ENCODE peak calls at places on chromosomes 11 and 22, in four cellular contexts. M, P, K and T are unnamed samples.

GRCh38 chr22:23772315-23773246 is at the start of gene MMP11:
- DNase-seq in M (peak; percentile 83), P (no peak), K (no peak), T (peak; percentile 68)

GRCh38 chr11:68539370-68539769 is 78.8 kb downstream of the PPP6R3 start:
- DNase-seq in M (no peak), P (no peak), K (no peak), T (no peak)

GRCh38 chr22:35154937-35155387 is 89.0 kb downstream of the ISX start:
- DNase-seq in M (peak; percentile 57), P (peak; percentile 39), K (no peak), T (peak; percentile 44)

GRCh38 chr11:44883277-44883676 is 67.4 kb downstream of the TP53I11 start:
- DNase-seq in M (no peak), P (no peak), K (no peak), T (no peak)

GRCh38 chr22:26522592-26522991 is 10.3 kb upstream of the TFIP11 start:
- DNase-seq in M (no peak), P (no peak), K (no peak), T (no peak)

GRCh38 chr11:44957051-44957515 is 6.4 kb upstream of the TP53I11 start:
- DNase-seq in M (no peak), P (no peak), K (no peak), T (no peak)

GRCh38 chr11:106379712-106380111 is 302.2 kb downstream of the AASDHPPT start:
- DNase-seq in M (no peak), P (no peak), K (no peak), T (no peak)

GRCh38 chr22:43880743-43881055 is 11.1 kb downstream of the PNPLA5 start:
- DNase-seq in M (no peak), P (no peak), K (no peak), T (no peak)

GRCh38 chr11:74749127-74749964 is 697 bp downstream of the RNF169 start:
- DNase-seq in M (peak; percentile 72), P (peak; percentile 65), K (no peak), T (peak; percentile 62)

GRCh38 chr11:64094463-64095223 is 58.9 kb downstream of the FLRT1 start:
- DNase-seq in M (peak; percentile 58), P (peak; percentile 79), K (no peak), T (no peak)

GRCh38 chr11:75268626-75269366 is 28.2 kb downstream of the TPBGL start:
- DNase-seq in M (no peak), P (no peak), K (no peak), T (no peak)

GRCh38 chr11:68970921-68971636 is 9.7 kb downstream of the MRGPRD start:
- DNase-seq in M (no peak), P (no peak), K (no peak), T (no peak)

GRCh38 chr11:64924910-64925284 is 408 bp downstream of the PPP2R5B start:
- DNase-seq in M (no peak), P (no peak), K (no peak), T (no peak)

GRCh38 chr22:35631597-35631996 is 14.5 kb upstream of the MB start:
- DNase-seq in M (peak; percentile 41), P (peak; percentile 58), K (no peak), T (peak; percentile 37)

GRCh38 chr11:43989162-43989961 is 46.9 kb downstream of the C11orf96 start:
- DNase-seq in M (no peak), P (no peak), K (no peak), T (no peak)

GRCh38 chr11:108206171-108206570 is 16.3 kb downstream of the NPAT start:
- DNase-seq in M (no peak), P (no peak), K (no peak), T (no peak)

GRCh38 chr22:43277091-43277490 is 66.1 kb downstream of the SCUBE1 start:
- DNase-seq in M (no peak), P (no peak), K (no peak), T (no peak)

GRCh38 chr11:96110302-96110701 is 186.4 kb upstream of the MTMR2 start:
- DNase-seq in M (no peak), P (no peak), K (no peak), T (no peak)

GRCh38 chr11:86515297-86516094 is 140.8 kb downstream of the CCDC81 start:
- DNase-seq in M (no peak), P (no peak), K (no peak), T (no peak)

GRCh38 chr11:35389897-35390462 is 29.4 kb downstream of the SLC1A2 start:
- DNase-seq in M (no peak), P (no peak), K (peak; percentile 17), T (no peak)

GRCh38 chr11:85590848-85591483 is 36.2 kb downstream of the DLG2 start:
- DNase-seq in M (peak; percentile 11), P (no peak), K (no peak), T (no peak)

GRCh38 chr22:50191041-50191740 is 5.5 kb downstream of the TRABD start:
- DNase-seq in M (no peak), P (peak; percentile 95), K (peak; percentile 85), T (no peak)

GRCh38 chr11:70688142-70688541 is 289.8 kb downstream of the CTTN start:
- DNase-seq in M (no peak), P (no peak), K (no peak), T (no peak)

GRCh38 chr22:36405221-36405631 is 17.5 kb upstream of the MYH9 start:
- DNase-seq in M (no peak), P (peak; percentile 93), K (no peak), T (no peak)

GRCh38 chr11:79472736-79473536 is 32.1 kb upstream of the TENM4 start:
- DNase-seq in M (no peak), P (no peak), K (no peak), T (no peak)

DNA sequence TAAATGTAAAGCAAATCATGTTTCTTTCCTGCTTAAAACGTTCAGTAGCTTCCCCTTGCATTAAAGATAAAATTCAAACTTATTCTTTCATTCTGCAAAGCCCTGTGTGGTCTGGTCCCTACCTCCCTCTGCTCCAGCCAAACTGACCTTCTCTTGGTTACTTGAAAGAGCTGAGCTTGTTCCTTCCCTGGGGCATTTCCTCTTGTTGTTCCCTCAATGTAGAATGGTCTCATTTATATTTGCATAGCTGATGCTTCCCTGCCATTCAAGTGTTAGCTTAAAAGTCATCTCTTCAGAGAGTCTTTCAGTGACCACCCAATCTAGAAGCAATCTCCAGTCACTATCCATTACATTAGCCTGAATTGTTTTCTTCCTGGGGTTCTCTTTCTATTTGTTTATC is 1618.5 kb upstream of the TENM4 start:
- DNase-seq in M (no peak), P (no peak), K (no peak), T (no peak)
- TF ChIP-seq SPI1 in M (no peak), P (no peak), K (no peak), T (no peak)

GRCh38 chr11:76674517-76675400 is 4.2 kb upstream of the LRRC32 start:
- DNase-seq in M (no peak), P (no peak), K (peak; percentile 59), T (no peak)
- TF ChIP-seq SPI1 in M (no peak), P (no peak), K (no peak), T (no peak)

DNA sequence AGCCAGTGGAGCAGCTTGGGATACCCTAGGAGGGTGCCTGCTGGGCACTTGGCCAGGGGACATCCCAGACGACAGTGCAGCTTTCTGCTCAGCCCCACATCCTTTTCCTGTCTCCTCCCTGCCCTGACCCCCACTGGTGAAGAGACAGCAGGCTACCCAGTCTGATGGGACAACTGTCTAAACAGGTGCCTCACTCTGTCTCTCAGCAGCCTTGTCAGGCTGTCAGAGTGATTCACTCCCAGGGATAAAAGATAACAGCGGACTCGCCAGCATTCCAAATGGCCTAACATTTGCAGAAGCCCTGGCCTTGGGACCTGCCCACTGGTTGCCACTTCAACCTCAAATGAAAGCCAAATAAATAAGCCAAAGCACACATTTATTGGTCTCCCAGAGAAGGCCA is 318.6 kb upstream of the PLET1 start:
- DNase-seq in M (no peak), P (no peak), K (no peak), T (no peak)
- TF ChIP-seq SPI1 in M (no peak), P (no peak), K (no peak), T (no peak)

GRCh38 chr11:118224512-118225180 is at the start of gene JAML:
- DNase-seq in M (no peak), P (peak; percentile 87), K (no peak), T (no peak)
- TF ChIP-seq SPI1 in M (no peak), P (no peak), K (no peak), T (no peak)

DNA sequence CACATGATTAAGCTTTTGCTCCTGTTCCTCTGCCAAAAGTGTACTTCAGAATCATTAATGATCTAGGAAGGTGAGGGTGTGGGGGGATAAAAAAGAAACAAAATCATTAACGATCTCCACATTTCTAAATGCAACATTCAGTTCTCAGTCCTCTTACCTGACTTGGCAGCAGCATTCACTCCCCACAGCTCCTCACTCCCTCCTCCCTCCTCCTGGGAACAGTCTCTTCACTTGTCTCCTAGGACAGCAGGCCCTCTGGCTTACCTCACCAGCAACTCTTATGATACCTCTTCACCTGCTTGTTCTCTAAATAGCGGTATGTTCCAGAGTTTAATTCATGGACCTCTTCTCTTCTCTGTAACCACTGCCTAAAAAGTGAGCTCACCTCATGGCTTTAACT is 56.5 kb upstream of the APOA1 start:
- DNase-seq in M (no peak), P (no peak), K (no peak), T (no peak)
- TF ChIP-seq SPI1 in M (no peak), P (no peak), K (no peak), T (no peak)

GRCh38 chr11:67505605-67506396 is 638 bp upstream of the PITPNM1 start:
- DNase-seq in M (peak; percentile 78), P (peak; percentile 94), K (peak; percentile 72), T (peak; percentile 86)

GRCh38 chr11:67502328-67502979 is 2.7 kb downstream of the PITPNM1 start:
- DNase-seq in M (no peak), P (no peak), K (no peak), T (no peak)

GRCh38 chr11:67504950-67505561 is at the start of gene PITPNM1:
- DNase-seq in M (peak; percentile 87), P (peak; percentile 75), K (no peak), T (peak; percentile 83)

GRCh38 chr11:67503119-67504022 is 1.8 kb downstream of the PITPNM1 start:
- DNase-seq in M (no peak), P (no peak), K (no peak), T (no peak)

DNA sequence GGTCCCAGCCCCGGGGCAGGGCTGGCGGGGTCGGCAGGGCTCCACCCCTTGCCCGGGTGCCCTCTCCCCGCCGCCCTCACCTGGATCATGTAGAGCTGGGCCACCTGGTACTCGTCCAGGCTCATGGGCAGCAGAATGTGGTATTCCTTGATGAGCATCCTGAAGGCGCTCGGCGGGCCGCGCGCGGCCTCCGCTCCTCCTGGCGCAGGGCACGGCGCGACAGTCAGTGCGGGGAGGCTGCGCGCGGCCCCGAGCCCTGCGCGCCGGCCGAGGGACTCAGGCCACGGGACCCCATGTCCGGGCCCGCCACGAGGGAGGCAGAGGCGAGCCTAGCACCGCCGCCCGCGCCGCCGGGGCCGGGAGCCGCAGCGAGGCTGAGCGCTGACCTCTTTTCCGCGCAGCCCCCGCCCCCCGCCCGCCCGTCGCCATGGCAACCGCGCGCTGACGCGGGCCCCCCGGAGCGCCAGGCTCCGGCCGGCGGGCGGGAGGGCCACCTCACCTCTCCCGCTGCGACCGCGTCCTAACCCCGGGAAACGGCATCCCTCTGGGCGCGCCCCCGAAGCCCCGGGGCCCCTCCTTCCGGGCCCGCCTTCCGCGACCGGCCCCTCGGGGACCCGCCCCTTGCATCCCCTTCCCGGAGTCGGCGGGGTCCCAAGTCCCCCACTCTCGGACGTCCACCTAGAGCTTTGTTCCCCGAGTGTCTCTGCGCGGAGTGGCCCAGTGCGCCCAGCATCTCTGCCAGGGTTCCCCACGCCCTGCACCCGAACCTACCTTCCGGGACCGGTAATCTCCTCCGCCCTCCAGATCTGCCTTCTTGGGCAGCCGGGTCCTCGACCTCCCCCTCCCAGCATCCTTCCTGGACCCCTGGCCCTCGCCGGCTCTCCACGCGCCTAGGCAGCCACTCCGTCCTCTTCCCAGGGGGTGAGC is 877 bp downstream of the PITPNM1 start:
- DNase-seq in M (peak; percentile 75), P (no peak), K (no peak), T (no peak)
- TF ChIP-seq SPI1 in M (no peak), P (no peak), K (no peak), T (no peak)

GRCh38 chr22:39452740-39453040 is 4.1 kb upstream of the MGAT3 start:
- DNase-seq in M (peak; percentile 52), P (no peak), K (no peak), T (no peak)
- TF ChIP-seq SPI1 in M (no peak), P (no peak), K (no peak), T (no peak)